ENCODE peak calls at places on chromosomes 16 and 17, in four cellular contexts. K, J, Q and I are unnamed samples.

GRCh38 chr17:44187131-44187899 is 543 bp downstream of the TMUB2 start:
- DNase-seq in K (peak; percentile 63), J (no peak), Q (peak; percentile 87), I (no peak)

GRCh38 chr16:68686905-68687304 is 41.8 kb downstream of the CDH3 start:
- DNase-seq in Q (no peak), K (no peak), J (no peak), I (no peak)

GRCh38 chr17:1999557-2000251 is 25.4 kb downstream of the RTN4RL1 start:
- DNase-seq in Q (no peak), J (no peak), K (no peak), I (peak; percentile 25)

GRCh38 chr17:59706900-59707181 is 389 bp downstream of the PTRH2 start:
- DNase-seq in J (no peak), K (no peak), Q (no peak), I (no peak)

GRCh38 chr16:14056970-14057369 is 14.1 kb upstream of the MRTFB start:
- DNase-seq in K (no peak), Q (no peak), J (no peak), I (no peak)

GRCh38 chr16:68078726-68079615 is 6.2 kb upstream of the NFATC3 start:
- DNase-seq in Q (no peak), J (no peak), K (peak; percentile 28), I (no peak)

GRCh38 chr16:1610071-1610840 is 1.6 kb downstream of the IFT140 start:
- DNase-seq in J (peak; percentile 41), K (peak; percentile 99), Q (peak; percentile 79), I (peak; percentile 81)

GRCh38 chr17:58415371-58416055 is 1.8 kb downstream of the RNF43 start:
- DNase-seq in Q (no peak), J (no peak), K (no peak), I (peak; percentile 74)

GRCh38 chr16:11587643-11588247 is 1.0 kb upstream of the LITAF start:
- DNase-seq in Q (no peak), K (no peak), J (no peak), I (no peak)

GRCh38 chr16:81018496-81018895 is 11.5 kb downstream of the CENPN start:
- DNase-seq in J (no peak), K (no peak), Q (no peak), I (no peak)

GRCh38 chr17:39400547-39401411 is 647 bp downstream of the FBXL20 start:
- DNase-seq in Q (no peak), J (no peak), K (no peak), I (no peak)

GRCh38 chr16:17801024-17801423 is 330.3 kb upstream of the XYLT1 start:
- DNase-seq in J (no peak), Q (no peak), K (no peak), I (no peak)

GRCh38 chr16:85570213-85570734 is 42.8 kb upstream of the GSE1 start:
- DNase-seq in Q (no peak), K (no peak), J (no peak), I (no peak)

GRCh38 chr16:82993874-82994375 is 367.2 kb downstream of the CDH13 start:
- DNase-seq in J (no peak), K (no peak), Q (no peak), I (no peak)

GRCh38 chr16:59701987-59702386 is 967.9 kb upstream of the GOT2 start:
- DNase-seq in Q (no peak), J (no peak), K (no peak), I (no peak)

GRCh38 chr16:69861276-69862030 is 89.7 kb upstream of the CLEC18A start:
- DNase-seq in K (no peak), J (no peak), Q (no peak), I (no peak)

GRCh38 chr17:81329279-81329926 is 34.3 kb upstream of the SLC38A10 start:
- DNase-seq in K (peak; percentile 78), Q (peak; percentile 66), J (no peak), I (peak; percentile 79)

GRCh38 chr16:1746693-1747195 is 24.6 kb downstream of the NME3 start:
- DNase-seq in Q (no peak), J (no peak), K (no peak), I (no peak)

GRCh38 chr17:64126918-64127317 is 3.0 kb downstream of the ERN1 start:
- DNase-seq in J (no peak), K (no peak), Q (no peak), I (no peak)

GRCh38 chr17:63840591-63841349 is 1.7 kb downstream of the SMARCD2 start:
- DNase-seq in J (no peak), K (no peak), Q (no peak), I (no peak)

GRCh38 chr17:40582328-40582901 is 17.1 kb upstream of the CCR7 start:
- DNase-seq in Q (no peak), J (peak; percentile 99), K (no peak), I (no peak)

GRCh38 chr16:57609541-57610401 is 18.7 kb upstream of the ADGRG1 start:
- DNase-seq in J (peak; percentile 83), K (peak; percentile 41), Q (no peak), I (no peak)

GRCh38 chr16:10490141-10490540 is 90.3 kb downstream of the EMP2 start:
- DNase-seq in K (no peak), J (no peak), Q (no peak), I (no peak)

DNA sequence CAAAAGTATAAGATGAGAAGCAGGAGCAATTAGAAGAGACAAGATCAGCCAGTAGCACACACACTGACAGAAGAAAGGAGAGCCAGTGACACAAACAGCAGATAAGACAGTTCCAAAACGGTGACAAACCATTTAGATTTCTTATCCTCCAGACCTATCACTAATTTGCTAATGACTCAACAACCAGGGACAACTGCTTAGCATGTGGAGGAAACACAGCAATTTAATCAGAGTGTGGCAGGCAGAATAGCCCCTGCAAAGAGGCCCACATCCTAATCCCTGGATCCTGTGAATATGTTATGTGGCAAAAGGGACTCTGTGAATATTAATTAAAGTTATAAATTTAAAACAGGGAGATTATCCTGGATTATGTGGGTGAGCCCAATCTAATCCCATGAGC is 81.1 kb downstream of the CACNG1 start:
- DNase-seq in J (no peak), Q (peak; percentile 26), K (no peak), I (no peak)
- TF ChIP-seq EP300 in J (no peak), Q (no peak), K (no peak), I (no peak)

DNA sequence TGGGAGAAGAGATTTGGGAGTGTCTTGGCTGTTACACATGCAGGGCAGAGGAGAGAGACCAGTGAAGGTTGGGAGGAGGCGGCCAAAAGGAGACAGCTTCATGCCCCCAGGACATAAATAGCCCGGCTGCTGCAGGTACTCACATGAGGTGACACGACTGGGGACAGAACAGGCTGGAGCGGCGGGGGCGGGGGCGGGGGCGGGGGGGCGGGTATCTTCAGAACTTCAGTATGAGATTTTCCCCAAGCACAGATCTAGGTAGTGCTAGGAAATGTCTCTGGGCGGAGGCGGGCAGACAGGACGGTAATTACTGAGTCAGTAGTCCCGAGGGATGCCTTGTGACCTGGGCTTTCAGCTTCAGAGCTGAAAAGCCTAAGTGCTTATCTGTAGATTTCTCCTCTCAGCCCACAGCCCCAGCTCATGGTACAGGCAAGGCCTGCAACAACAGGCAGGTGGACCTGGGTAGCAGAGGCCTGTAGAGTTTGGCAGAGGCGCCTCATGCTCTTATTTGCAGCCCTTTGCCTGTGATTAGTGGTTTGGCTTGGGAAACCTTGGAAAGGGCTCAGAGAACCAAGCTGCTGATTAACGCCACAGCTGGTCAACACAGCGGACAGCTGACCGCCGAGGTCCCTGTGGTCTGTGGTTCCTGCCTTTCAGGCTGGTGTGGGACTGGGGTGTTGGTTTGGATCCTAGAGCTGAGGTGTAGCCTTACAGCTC is 24.5 kb downstream of the UNK start:
- DNase-seq in K (no peak), Q (no peak), J (peak; percentile 57), I (no peak)
- TF ChIP-seq CBX5 in K (no peak), Q (no peak), J (no peak), I (no peak)

GRCh38 chr17:3755335-3756030 is 31.8 kb downstream of the HASPIN start:
- DNase-seq in J (no peak), Q (no peak), K (no peak), I (no peak)

GRCh38 chr17:3751836-3752235 is 28.1 kb downstream of the HASPIN start:
- DNase-seq in J (no peak), Q (no peak), K (no peak), I (no peak)

GRCh38 chr17:3754066-3754457 is 30.4 kb downstream of the HASPIN start:
- DNase-seq in K (no peak), J (no peak), Q (no peak), I (no peak)

GRCh38 chr17:3750926-3751325 is 27.2 kb downstream of the HASPIN start:
- DNase-seq in Q (no peak), K (no peak), J (no peak), I (no peak)

DNA sequence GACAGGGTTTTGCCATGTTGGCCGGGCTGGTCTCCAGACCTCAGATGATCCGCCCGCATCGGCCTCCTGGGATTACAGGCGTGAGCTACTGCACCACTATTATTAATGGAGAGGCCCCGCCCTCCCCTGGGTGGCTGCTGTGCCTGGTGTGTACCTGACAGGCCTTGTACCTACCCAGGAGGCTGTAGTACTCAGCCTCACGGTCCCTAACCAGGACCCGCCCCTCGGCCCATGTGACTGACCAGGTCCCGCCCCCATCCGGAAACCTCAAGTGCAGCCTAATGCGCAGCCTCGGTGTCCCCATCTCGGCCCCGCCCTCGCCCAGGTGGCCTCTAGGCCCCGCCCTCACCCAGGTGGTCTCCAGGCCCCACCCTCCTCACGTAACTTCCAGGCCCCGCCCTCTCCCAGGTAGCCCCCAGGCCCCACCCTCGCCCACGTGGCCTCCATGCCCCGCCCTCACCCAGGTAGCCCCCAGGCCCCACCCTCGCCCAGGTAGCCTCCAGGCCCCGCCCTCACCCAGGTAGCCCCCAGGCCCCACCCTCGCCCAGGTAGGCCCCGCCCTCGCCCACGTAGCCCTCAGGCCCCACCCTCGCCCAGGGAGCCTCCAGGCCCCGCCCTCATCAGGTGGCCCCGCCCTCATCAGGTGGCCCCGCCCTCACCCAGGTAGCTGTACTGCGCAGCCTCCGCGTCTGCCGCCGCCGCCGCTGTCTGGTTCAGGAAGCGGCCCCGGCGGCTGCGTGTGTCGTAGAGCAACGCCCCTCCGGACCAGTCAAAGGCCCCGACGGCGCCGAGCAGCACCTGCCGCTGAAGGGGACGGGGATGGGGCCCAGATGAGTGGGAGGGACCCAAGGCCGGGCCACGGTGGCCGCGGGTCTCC is 31.0 kb downstream of the HASPIN start:
- DNase-seq in K (peak; percentile 99), J (no peak), Q (peak; percentile 94), I (no peak)
- TF ChIP-seq EP300 in K (no peak), J (no peak), Q (no peak), I (no peak)

GRCh38 chr17:43010667-43011308 is 4.2 kb downstream of the IFI35 start:
- DNase-seq in J (no peak), K (no peak), Q (peak; percentile 41), I (peak; percentile 100)

GRCh38 chr17:43014946-43015519 is 7.2 kb downstream of the VAT1 start:
- DNase-seq in Q (no peak), J (no peak), K (no peak), I (no peak)

GRCh38 chr17:43013296-43013695 is 6.7 kb downstream of the IFI35 start:
- DNase-seq in Q (no peak), K (no peak), J (no peak), I (no peak)

GRCh38 chr17:43014020-43014615 is 7.5 kb downstream of the IFI35 start:
- DNase-seq in J (no peak), K (no peak), Q (no peak), I (no peak)

DNA sequence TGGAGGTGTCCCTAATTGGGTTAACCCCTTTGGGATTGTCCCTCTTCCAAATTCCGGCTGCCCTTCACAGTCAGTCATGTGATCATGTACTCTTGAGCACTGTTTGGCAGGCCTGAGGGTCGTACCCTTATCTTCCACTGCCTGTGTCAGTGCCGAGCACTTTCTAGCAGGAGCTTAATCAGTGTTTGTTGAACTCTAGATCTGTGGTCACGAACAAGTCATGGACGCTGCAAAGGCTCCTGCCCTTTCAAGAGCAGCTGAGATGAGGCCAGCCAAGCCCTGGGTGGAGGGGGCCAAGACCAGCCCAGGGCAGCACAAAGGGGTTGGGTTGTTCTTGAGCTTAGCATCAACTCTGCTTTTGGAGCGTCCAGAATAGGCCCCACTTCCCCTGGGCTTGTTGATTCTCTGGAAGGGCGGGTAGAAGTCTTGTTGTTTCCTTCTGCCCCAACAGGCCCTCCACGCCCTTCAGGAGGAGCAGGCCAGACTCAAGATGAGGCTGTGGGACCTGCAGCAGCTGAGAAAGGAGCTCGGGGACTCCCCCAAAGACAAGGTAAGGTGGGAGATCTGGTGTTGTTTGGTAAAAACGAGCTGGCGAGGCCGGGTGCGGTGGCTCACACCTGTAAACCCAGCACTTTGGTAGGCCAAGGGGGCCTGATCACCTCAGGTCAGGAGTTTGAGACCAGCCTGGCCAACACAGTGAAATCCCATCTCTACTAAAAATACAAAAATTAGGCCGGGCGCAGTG is 5.3 kb downstream of the IFI35 start:
- DNase-seq in Q (no peak), J (no peak), K (no peak), I (peak; percentile 35)
- TF ChIP-seq CBX5 in Q (no peak), J (no peak), K (no peak), I (no peak)